ENCODE peak calls at places on chromosomes 4 and X, in five cellular contexts. U is GM23338, V is endothelial cell of umbilical vein, Z is fibroblast of lung, I is mammary epithelial cell. O is an unnamed sample.

GRCh38 chr4:187664011-187664410 is 331.6 kb upstream of the ZFP42 start:
- DNase-seq in I (no peak), U (no peak), V (no peak), Z (no peak), O (no peak)

GRCh38 chr4:157075811-157076577 is at the start of gene GLRB:
- DNase-seq in V (peak), U (peak), Z (peak), I (peak), O (peak)

GRCh38 chr4:54554339-54554990 is 103.3 kb upstream of the KIT start:
- DNase-seq in U (no peak), Z (no peak), I (no peak), V (no peak), O (no peak)

GRCh38 chr4:158121203-158121586 is 51.6 kb downstream of the GASK1B start:
- DNase-seq in I (peak), U (no peak), V (no peak), Z (peak), O (peak)

GRCh38 chr4:12458621-12459020 is 1025.5 kb downstream of the RAB28 start:
- DNase-seq in V (no peak), I (peak), U (no peak), Z (no peak), O (no peak)

GRCh38 chr4:48331577-48332340 is 9.6 kb upstream of the SLAIN2 start:
- DNase-seq in Z (peak), V (no peak), U (no peak), I (peak), O (peak)

GRCh38 chrX:78555401-78555980 is 103.6 kb downstream of the RTL3 start:
- DNase-seq in U (no peak), Z (no peak), I (no peak), V (peak), O (no peak)

GRCh38 chrX:9464435-9465371 is at the start of gene TBL1X:
- DNase-seq in I (no peak), V (peak), U (peak), Z (peak), O (peak)

GRCh38 chr4:8403173-8403753 is 37.3 kb downstream of the ACOX3 start:
- DNase-seq in V (peak), U (peak), I (peak), Z (peak), O (peak)

GRCh38 chr4:6749340-6750171 is 33.0 kb upstream of the KIAA0232 start:
- DNase-seq in I (peak), V (peak), Z (peak), U (no peak), O (peak)

GRCh38 chr4:48047896-48048295 is 31.3 kb downstream of the NIPAL1 start:
- DNase-seq in V (no peak), Z (no peak), I (no peak), U (no peak), O (no peak)

GRCh38 chrX:154714925-154715324 is 36.0 kb downstream of the GAB3 start:
- DNase-seq in I (no peak), U (peak), V (peak), Z (no peak), O (peak)

GRCh38 chrX:71998836-71999509 is 88.3 kb downstream of the NHSL2 start:
- DNase-seq in I (no peak), U (peak), V (peak), Z (no peak), O (no peak)

GRCh38 chr4:118335316-118335715 is 17.5 kb downstream of the PRSS12 start:
- DNase-seq in V (no peak), U (no peak), Z (no peak), I (no peak), O (no peak)

GRCh38 chr4:118338981-118339765 is 13.6 kb downstream of the PRSS12 start:
- DNase-seq in I (peak), U (no peak), Z (peak), V (peak), O (no peak)

GRCh38 chr4:118338518-118338917 is 14.3 kb downstream of the PRSS12 start:
- DNase-seq in U (no peak), I (no peak), V (no peak), Z (no peak), O (no peak)

GRCh38 chr4:118337954-118338353 is 14.8 kb downstream of the PRSS12 start:
- DNase-seq in U (peak), V (no peak), Z (no peak), I (peak), O (no peak)

DNA sequence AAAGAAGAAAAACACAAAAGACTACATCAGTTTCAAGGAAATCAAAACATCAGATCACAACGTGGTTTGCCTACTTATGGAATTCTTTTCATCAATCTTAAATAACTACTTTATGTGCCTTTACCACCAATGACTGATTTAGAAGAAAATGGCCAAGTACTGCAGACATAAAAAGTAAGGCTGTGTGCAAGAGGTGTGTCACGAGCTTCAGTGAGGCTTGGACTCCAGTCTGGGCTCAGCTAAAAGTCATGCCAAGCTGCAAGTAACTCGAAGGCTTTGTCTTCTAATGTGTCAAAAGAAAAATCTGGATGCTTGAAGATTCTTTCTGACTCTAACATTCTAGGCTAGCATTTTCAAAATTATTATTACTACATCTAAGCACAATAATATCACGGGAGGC is 17.0 kb downstream of the PRSS12 start:
- DNase-seq in I (no peak), Z (no peak), V (no peak), U (no peak), O (no peak)
- H2AFZ ChIP-seq in I (no peak), Z (no peak), V (no peak), U (no peak), O (no peak)

GRCh38 chr4:3075652-3075981 is 1.1 kb downstream of the HTT start:
- DNase-seq in V (no peak), Z (no peak), U (no peak), I (no peak), O (no peak)
- H2AFZ ChIP-seq in V (peak), Z (peak), U (no peak), I (peak), O (peak)

DNA sequence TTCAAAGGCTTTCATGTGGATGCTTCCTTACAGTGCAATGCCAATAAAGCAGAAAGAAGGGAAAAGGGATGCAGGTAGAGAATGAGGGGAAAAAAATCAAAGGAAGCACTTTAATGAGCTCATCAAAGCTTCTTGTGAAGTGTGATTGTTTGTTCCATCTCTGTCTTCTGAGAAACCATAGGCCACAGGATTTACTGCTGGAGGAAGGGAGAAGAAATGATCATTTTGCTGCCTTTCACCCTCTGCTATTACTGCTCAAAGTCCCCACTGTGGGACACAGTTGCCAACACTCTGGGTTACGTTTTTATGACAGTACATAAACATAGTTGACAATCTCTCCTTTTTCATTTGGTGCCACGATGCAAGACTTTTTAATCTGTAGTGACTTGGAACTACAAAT is 558.0 kb upstream of the TECRL start:
- DNase-seq in Z (no peak), V (no peak), U (no peak), I (no peak), O (no peak)
- H2AFZ ChIP-seq in Z (no peak), V (no peak), U (no peak), I (no peak), O (no peak)

GRCh38 chr4:3450643-3451042 is 8.9 kb downstream of the HGFAC start:
- DNase-seq in Z (no peak), U (no peak), V (no peak), I (no peak), O (no peak)

GRCh38 chr4:3449574-3450534 is 8.1 kb downstream of the HGFAC start:
- DNase-seq in U (no peak), V (no peak), Z (no peak), I (no peak), O (no peak)

GRCh38 chr4:3449047-3449573 is 7.3 kb downstream of the HGFAC start:
- DNase-seq in I (no peak), Z (no peak), U (no peak), V (no peak), O (no peak)

GRCh38 chr4:3452376-3452775 is 10.6 kb downstream of the HGFAC start:
- DNase-seq in I (no peak), Z (no peak), U (peak), V (no peak), O (no peak)

GRCh38 chr4:3451956-3452355 is 10.2 kb downstream of the HGFAC start:
- DNase-seq in Z (peak), I (peak), U (no peak), V (peak), O (no peak)
- H2AFZ ChIP-seq in Z (no peak), I (peak), U (no peak), V (peak), O (peak)

GRCh38 chrX:69031181-69031580 is 134.1 kb downstream of the PJA1 start:
- DNase-seq in U (peak), V (peak), I (no peak), Z (no peak), O (no peak)

GRCh38 chrX:69029696-69030245 is 135.5 kb downstream of the PJA1 start:
- DNase-seq in V (no peak), I (no peak), U (peak), Z (no peak), O (no peak)

GRCh38 chrX:69028006-69028760 is 137.1 kb downstream of the PJA1 start:
- DNase-seq in V (no peak), U (no peak), Z (no peak), I (no peak), O (no peak)

GRCh38 chrX:69027181-69028005 is 137.9 kb downstream of the PJA1 start:
- DNase-seq in U (no peak), Z (peak), I (peak), V (peak), O (peak)

GRCh38 chrX:69028761-69029120 is 136.5 kb downstream of the PJA1 start:
- DNase-seq in I (peak), Z (no peak), V (no peak), U (no peak), O (no peak)
- H2AFZ ChIP-seq in I (no peak), Z (no peak), V (no peak), U (no peak), O (no peak)

DNA sequence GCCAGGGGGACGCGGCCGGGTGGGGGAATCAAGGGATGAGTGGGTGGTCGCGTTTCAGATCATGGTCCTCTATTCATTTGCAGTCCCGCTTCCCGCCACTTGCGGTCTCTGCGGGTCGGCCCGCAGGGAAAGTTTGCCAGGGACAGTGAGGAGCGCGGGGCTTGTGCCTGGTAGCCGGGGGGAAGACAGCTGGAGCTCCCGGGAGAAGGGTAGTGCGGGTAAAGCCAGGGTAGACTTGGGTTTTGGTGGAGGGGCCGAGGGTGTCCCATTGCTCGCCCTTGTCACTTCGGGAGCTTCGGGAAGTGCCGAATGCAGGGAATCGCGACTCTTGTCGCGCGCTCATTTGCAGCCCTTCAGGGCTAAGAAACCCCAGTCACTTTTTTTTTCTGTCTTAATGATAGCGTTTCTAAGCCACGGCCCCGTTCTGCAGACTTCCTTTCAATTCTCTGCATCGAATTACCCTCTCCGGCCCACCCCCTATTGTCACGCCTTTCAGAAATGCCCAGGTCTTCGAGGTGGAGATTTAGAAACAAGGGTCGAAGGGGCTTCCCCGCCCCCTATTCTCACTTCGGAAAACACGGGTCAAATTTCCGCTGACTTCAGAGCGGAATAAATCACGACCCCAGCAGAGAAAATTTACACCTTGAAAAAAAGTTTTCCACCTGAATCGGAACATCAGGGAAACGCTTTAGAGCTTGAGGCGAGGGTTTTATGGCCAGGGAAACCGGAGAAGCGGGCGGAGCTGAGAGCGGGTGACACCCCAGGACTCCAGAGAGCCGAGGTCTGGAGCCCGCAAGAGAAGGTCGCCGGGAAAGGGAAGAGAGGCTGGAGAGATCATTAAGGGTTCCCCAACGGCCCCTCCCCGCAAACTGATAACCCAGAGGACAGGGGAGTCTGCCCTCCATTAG is 1.4 kb downstream of the SHISA3 start:
- DNase-seq in V (peak), I (no peak), Z (no peak), U (peak), O (peak)
- H2AFZ ChIP-seq in V (peak), I (no peak), Z (no peak), U (peak), O (no peak)

GRCh38 chr4:101989551-101989950 is 199.0 kb downstream of the BANK1 start:
- DNase-seq in U (no peak), Z (peak), V (no peak), I (no peak), O (no peak)

GRCh38 chr4:101994247-101994775 is 203.8 kb downstream of the BANK1 start:
- DNase-seq in I (no peak), V (no peak), U (no peak), Z (no peak), O (no peak)

GRCh38 chr4:101987623-101988243 is 197.2 kb downstream of the BANK1 start:
- DNase-seq in I (no peak), V (no peak), U (no peak), Z (no peak), O (peak)

GRCh38 chr4:101993841-101994221 is 203.3 kb downstream of the BANK1 start:
- DNase-seq in U (no peak), Z (no peak), I (no peak), V (no peak), O (no peak)

GRCh38 chr4:101993002-101993840 is 202.7 kb downstream of the BANK1 start:
- DNase-seq in I (no peak), V (no peak), Z (no peak), U (no peak), O (no peak)
- H2AFZ ChIP-seq in I (peak), V (no peak), Z (no peak), U (peak), O (no peak)

O was measured in hepatocyte.